ENCODE peak calls at places on chromosome 21, in seven cellular contexts. E is neural progenitor cell, R is mesothelial cell of epicardium, A is sigmoid colon, Q is brain microvascular endothelial cell, G is lower leg skin, I is suprapubic skin. S is an unnamed sample.

GRCh38 chr21:44533891-44534627 is 5.9 kb downstream of the KRTAP10-1 start:
- DNase-seq in I (no peak), G (peak; percentile 59), A (peak; percentile 48), R (no peak), Q (no peak), E (no peak), S (peak; percentile 3)

GRCh38 chr21:26748066-26748465 is 97.1 kb downstream of the ADAMTS1 start:
- DNase-seq in E (no peak), Q (no peak), G (no peak), R (no peak), I (no peak), A (no peak), S (no peak)

GRCh38 chr21:44507673-44508425 is 32.1 kb downstream of the KRTAP10-1 start:
- DNase-seq in I (no peak), G (no peak), E (no peak), Q (no peak), A (no peak), R (no peak), S (no peak)

GRCh38 chr21:19120591-19120990 is 717.0 kb upstream of the TMPRSS15 start:
- DNase-seq in Q (no peak), I (no peak), G (no peak), R (no peak), A (no peak), E (no peak), S (no peak)

GRCh38 chr21:44303490-44303981 is 3.7 kb downstream of the PFKL start:
- DNase-seq in I (no peak), E (no peak), A (no peak), G (no peak), Q (no peak), R (no peak), S (no peak)

GRCh38 chr21:43825936-43826622 is 36.7 kb downstream of the RRP1 start:
- DNase-seq in I (no peak), G (no peak), E (peak; percentile 43), A (peak; percentile 60), R (no peak), Q (no peak), S (no peak)

GRCh38 chr21:19853709-19854575 is 1144.3 kb upstream of the NCAM2 start:
- DNase-seq in A (no peak), E (no peak), R (no peak), Q (no peak), I (no peak), G (no peak), S (no peak)

GRCh38 chr21:44704636-44705001 is 6.8 kb downstream of the TSPEAR start:
- DNase-seq in I (no peak), Q (no peak), G (peak; percentile 39), E (no peak), A (peak; percentile 34), R (no peak), S (no peak)

GRCh38 chr21:44267655-44268142 is 6.0 kb upstream of the DNMT3L start:
- DNase-seq in I (no peak), Q (no peak), G (no peak), E (peak; percentile 38), A (no peak), R (no peak), S (no peak)

GRCh38 chr21:42798106-42798505 is 81.2 kb downstream of the WDR4 start:
- DNase-seq in Q (no peak), G (peak; percentile 70), R (no peak), I (no peak), E (no peak), A (no peak), S (no peak)

GRCh38 chr21:26756491-26757159 is 88.6 kb downstream of the ADAMTS1 start:
- DNase-seq in R (no peak), I (no peak), A (no peak), E (no peak), G (no peak), Q (peak; percentile 80), S (no peak)

GRCh38 chr21:20020032-20020431 is 978.2 kb upstream of the NCAM2 start:
- DNase-seq in E (no peak), G (no peak), A (no peak), I (no peak), Q (no peak), R (no peak), S (no peak)

GRCh38 chr21:37145635-37146111 is 72.6 kb downstream of the TTC3 start:
- DNase-seq in R (no peak), Q (peak; percentile 66), I (no peak), A (no peak), G (no peak), E (peak; percentile 45), S (no peak)

GRCh38 chr21:19712441-19712840 is 1285.8 kb upstream of the NCAM2 start:
- DNase-seq in G (no peak), Q (no peak), I (no peak), R (no peak), A (no peak), E (no peak), S (no peak)

GRCh38 chr21:44428281-44428942 is 26.9 kb upstream of the LRRC3 start:
- DNase-seq in A (peak; percentile 30), Q (no peak), G (peak; percentile 43), R (no peak), I (peak; percentile 55), E (no peak), S (peak; percentile 30)

GRCh38 chr21:44582980-44583799 is 2.8 kb upstream of the KRTAP10-5 start:
- DNase-seq in G (peak; percentile 75), E (peak; percentile 65), A (no peak), R (no peak), I (no peak), Q (no peak), S (no peak)

GRCh38 chr21:41377715-41378114 is 15.9 kb downstream of the MX2 start:
- DNase-seq in G (peak; percentile 75), Q (no peak), E (peak; percentile 18), A (peak; percentile 46), I (no peak), R (no peak), S (no peak)

GRCh38 chr21:15682182-15682895 is 47.4 kb upstream of the USP25 start:
- DNase-seq in Q (peak; percentile 36), A (no peak), R (no peak), G (no peak), E (no peak), I (no peak), S (no peak)

GRCh38 chr21:42425603-42425985 is 21.9 kb downstream of the UBASH3A start:
- DNase-seq in Q (no peak), A (no peak), E (no peak), R (no peak), I (no peak), G (no peak), S (no peak)

GRCh38 chr21:32921632-32922230 is 104.0 kb upstream of the OLIG2 start:
- DNase-seq in I (no peak), E (peak; percentile 50), Q (no peak), A (no peak), R (no peak), G (peak; percentile 57), S (peak; percentile 26)

GRCh38 chr21:34546556-34546955 is 34.5 kb upstream of the KCNE1 start:
- DNase-seq in G (no peak), E (no peak), R (no peak), A (no peak), Q (no peak), I (no peak), S (no peak)

GRCh38 chr21:34548782-34549376 is 36.9 kb upstream of the KCNE1 start:
- DNase-seq in I (no peak), A (no peak), R (no peak), Q (no peak), G (no peak), E (no peak), S (no peak)

GRCh38 chr21:34543017-34543416 is 31.0 kb upstream of the KCNE1 start:
- DNase-seq in Q (no peak), E (no peak), R (no peak), I (no peak), A (no peak), G (no peak), S (no peak)

GRCh38 chr21:34544032-34544496 is 32.1 kb upstream of the KCNE1 start:
- DNase-seq in R (no peak), E (peak; percentile 53), G (no peak), A (no peak), Q (peak; percentile 82), I (no peak), S (no peak)

GRCh38 chr21:34545079-34545884 is 33.3 kb upstream of the KCNE1 start:
- DNase-seq in A (peak; percentile 76), I (no peak), G (no peak), Q (no peak), E (peak; percentile 53), R (no peak), S (peak; percentile 28)
- TF ChIP-seq CTCF in A (no peak), I (no peak), G (no peak), Q (no peak), E (no peak), R (no peak), S (no peak)

GRCh38 chr21:23131177-23131576 is 2133.0 kb downstream of the NCAM2 start:
- DNase-seq in E (peak; percentile 8), A (no peak), Q (no peak), G (no peak), R (no peak), I (no peak), S (no peak)
- TF ChIP-seq CTCF in E (peak; percentile 46), A (no peak), Q (no peak), G (no peak), R (no peak), I (no peak), S (no peak)

GRCh38 chr21:38806942-38807284 is 1.2 kb downstream of the ETS2 start:
- DNase-seq in I (no peak), Q (peak; percentile 24), A (no peak), G (no peak), R (no peak), E (no peak), S (no peak)

GRCh38 chr21:38807481-38807880 is 1.8 kb downstream of the ETS2 start:
- DNase-seq in Q (no peak), R (no peak), A (no peak), E (peak; percentile 67), I (no peak), G (no peak), S (no peak)

GRCh38 chr21:38804617-38805281 is 980 bp upstream of the ETS2 start:
- DNase-seq in E (no peak), R (peak; percentile 47), A (peak; percentile 92), G (peak; percentile 95), I (peak; percentile 86), Q (peak; percentile 79), S (no peak)

GRCh38 chr21:38805282-38806152 is at the start of gene ETS2:
- DNase-seq in A (peak; percentile 97), G (peak; percentile 98), E (peak; percentile 89), R (peak; percentile 57), Q (peak; percentile 73), I (peak; percentile 93), S (peak; percentile 55)

GRCh38 chr21:38806153-38806941 is 618 bp downstream of the ETS2 start:
- DNase-seq in Q (no peak), E (peak; percentile 77), G (peak; percentile 91), R (no peak), A (peak; percentile 78), I (peak; percentile 85), S (peak; percentile 42)
- TF ChIP-seq CTCF in Q (peak; percentile 16), E (peak; percentile 41), G (no peak), R (peak; percentile 22), A (no peak), I (peak; percentile 12), S (no peak)

DNA sequence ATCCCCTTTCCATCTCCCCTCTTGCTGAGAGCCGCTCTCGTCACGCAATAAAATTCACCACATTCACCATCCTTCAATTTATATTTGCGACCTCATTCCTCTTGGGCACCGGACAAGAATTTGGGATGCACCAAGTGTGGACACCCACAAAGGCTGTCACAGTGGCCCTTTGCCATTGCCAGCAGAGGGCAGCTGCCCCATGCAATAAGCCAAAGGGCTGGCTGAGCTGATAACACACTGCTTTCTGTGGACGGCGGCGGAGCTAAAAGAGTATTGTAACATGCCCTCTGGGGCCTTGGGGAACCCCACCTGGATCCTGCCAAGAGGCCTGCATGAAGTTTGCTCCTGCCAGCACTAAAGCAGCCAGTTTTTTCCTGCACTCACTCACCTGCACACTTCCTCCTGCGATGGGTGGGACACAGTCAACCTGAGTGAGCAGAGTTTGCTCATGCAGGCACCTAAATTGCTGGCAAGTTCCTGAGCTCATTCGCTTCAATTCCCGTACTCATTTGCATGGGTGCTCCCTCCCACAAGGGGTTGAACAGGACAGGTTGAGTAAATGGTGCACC is 792.3 kb upstream of the ADAMTS5 start:
- DNase-seq in E (peak; percentile 57), I (no peak), A (no peak), G (no peak), Q (no peak), R (no peak), S (no peak)
- TF ChIP-seq CTCF in E (peak; percentile 57), I (no peak), A (no peak), G (no peak), Q (peak; percentile 60), R (no peak), S (no peak)

S was measured in activated B cell treated with CpG ODN at 0.5 μM for 24 hours.